ENCODE peak calls at places on chromosomes 2 and 18, in seven cellular contexts. L is CD8-positive, alpha-beta T cell; H is thyroid gland; F is SK-N-SH; A is PC-3; S is thoracic aorta; M is breast epithelium. V is an unnamed sample. For H3K36me3 and H3K27me3, the result is how much of the 10 kb centered on the place peaks cover.

GRCh38 chr2:207045531-207045930 is 106.2 kb downstream of the CPO start:
- DNase-seq in L (no peak), H (no peak), F (no peak), A (no peak), S (no peak), M (no peak), V (no peak)

GRCh38 chr2:222413295-222413911 is 10.9 kb upstream of the SGPP2 start:
- DNase-seq in L (no peak), H (no peak), F (no peak), A (no peak), S (no peak), M (no peak), V (no peak)

GRCh38 chr2:177187631-177188312 is 24.8 kb upstream of the HNRNPA3 start:
- DNase-seq in L (no peak), H (no peak), F (no peak), A (no peak), S (no peak), M (no peak), V (no peak)

GRCh38 chr2:4358855-4359254 is 655.5 kb downstream of the DCDC2C start:
- DNase-seq in L (no peak), H (no peak), F (no peak), A (no peak), S (no peak), M (no peak), V (no peak)

GRCh38 chr2:70886541-70886987 is 49.1 kb upstream of the ATP6V1B1 start:
- DNase-seq in L (no peak), H (no peak), F (no peak), A (no peak), S (no peak), M (no peak), V (no peak)

GRCh38 chr18:435940-436339 is 64.6 kb downstream of the COLEC12 start:
- DNase-seq in L (no peak), H (no peak), F (no peak), A (no peak), S (no peak), M (no peak), V (peak)

GRCh38 chr2:179682756-179683155 is 178.7 kb downstream of the ZNF385B start:
- DNase-seq in L (no peak), H (no peak), F (no peak), A (no peak), S (no peak), M (no peak), V (no peak)

GRCh38 chr2:126754240-126755004 is 98.5 kb downstream of the GYPC start:
- DNase-seq in L (no peak), H (no peak), F (no peak), A (no peak), S (no peak), M (no peak), V (no peak)

GRCh38 chr18:644395-645004 is 13.0 kb upstream of the TYMS start:
- DNase-seq in L (no peak), H (no peak), F (no peak), A (peak), S (no peak), M (no peak), V (peak)

GRCh38 chr2:178796079-178796677 is 11.0 kb downstream of the TTN start:
- DNase-seq in L (no peak), H (no peak), F (peak), A (peak), S (no peak), M (no peak), V (no peak)

GRCh38 chr2:220279372-220279771 is 651.9 kb downstream of the SLC4A3 start:
- DNase-seq in L (no peak), H (no peak), F (no peak), A (peak), S (no peak), M (no peak), V (peak)

GRCh38 chr2:160583162-160583522 is 89.5 kb upstream of the RBMS1 start:
- DNase-seq in L (no peak), H (no peak), F (no peak), A (peak), S (no peak), M (no peak), V (no peak)

GRCh38 chr2:240646061-240646899 is 21.0 kb downstream of the GPR35 start:
- DNase-seq in L (no peak), H (no peak), F (no peak), A (no peak), S (no peak), M (peak), V (no peak)

GRCh38 chr2:61247204-61247812 is 85.3 kb downstream of the C2orf74 start:
- DNase-seq in L (no peak), H (no peak), F (no peak), A (no peak), S (no peak), M (no peak), V (no peak)

GRCh38 chr2:142615876-142616275 is 261.6 kb upstream of the KYNU start:
- DNase-seq in L (no peak), H (no peak), F (no peak), A (no peak), S (no peak), M (no peak), V (no peak)

GRCh38 chr2:12287220-12287751 is 429.4 kb upstream of the TRIB2 start:
- DNase-seq in L (no peak), H (no peak), F (no peak), A (peak), S (no peak), M (no peak), V (no peak)

GRCh38 chr2:212538156-212539144 is at the start of gene ERBB4:
- DNase-seq in L (no peak), H (peak), F (peak), A (peak), S (no peak), M (no peak), V (no peak)

GRCh38 chr2:29033172-29033571 is 41.2 kb downstream of the PCARE start:
- DNase-seq in L (no peak), H (peak), F (no peak), A (peak), S (no peak), M (peak), V (no peak)

GRCh38 chr2:9269295-9269694 is 62.7 kb downstream of the ASAP2 start:
- DNase-seq in L (no peak), H (no peak), F (no peak), A (no peak), S (no peak), M (no peak), V (no peak)

GRCh38 chr2:228417966-228418365 is 236.5 kb upstream of the SPHKAP start:
- DNase-seq in L (no peak), H (no peak), F (no peak), A (no peak), S (no peak), M (no peak), V (peak)

GRCh38 chr2:154324601-154325000 is 373.9 kb upstream of the KCNJ3 start:
- DNase-seq in L (no peak), H (no peak), F (peak), A (no peak), S (no peak), M (no peak), V (no peak)

GRCh38 chr18:950882-951539 is 46.3 kb downstream of the ADCYAP1 start:
- DNase-seq in L (no peak), H (no peak), F (no peak), A (peak), S (no peak), M (no peak), V (no peak)

GRCh38 chr2:28809927-28810326 is 707 bp upstream of the SPDYA start:
- DNase-seq in L (no peak), H (no peak), F (no peak), A (no peak), S (no peak), M (no peak), V (no peak)

GRCh38 chr2:238445409-238446190 is 18.9 kb downstream of the ASB1 start:
- DNase-seq in L (no peak), H (no peak), F (no peak), A (no peak), S (no peak), M (no peak), V (no peak)

GRCh38 chr2:38170098-38170497 is 94.1 kb upstream of the CYP1B1 start:
- DNase-seq in L (no peak), H (no peak), F (no peak), A (no peak), S (no peak), M (no peak), V (no peak)

GRCh38 chr2:85221291-85221690 is 88.1 kb downstream of the TCF7L1 start:
- DNase-seq in L (no peak), H (no peak), F (no peak), A (no peak), S (no peak), M (no peak), V (no peak)

GRCh38 chr2:109180786-109181185 is 51.8 kb downstream of the SH3RF3 start:
- DNase-seq in L (no peak), H (no peak), F (no peak), A (no peak), S (no peak), M (no peak), V (no peak)

GRCh38 chr2:172792711-172793110 is 57.1 kb downstream of the RAPGEF4 start:
- DNase-seq in L (no peak), H (no peak), F (no peak), A (no peak), S (no peak), M (no peak), V (no peak)

GRCh38 chr2:24359701-24360049 is 661 bp downstream of the ITSN2 start:
- DNase-seq in L (peak), H (peak), F (no peak), A (peak), S (no peak), M (peak), V (no peak)

GRCh38 chr2:73952499-73953446 is 26.1 kb downstream of the DGUOK start:
- DNase-seq in L (no peak), H (no peak), F (no peak), A (peak), S (no peak), M (no peak), V (no peak)

GRCh38 chr2:190996338-190996946 is 17.5 kb downstream of the STAT1 start:
- DNase-seq in L (no peak), H (no peak), F (peak), A (peak), S (no peak), M (no peak), V (no peak)

GRCh38 chr18:43830905-43831304 is 553.6 kb upstream of the SYT4 start:
- DNase-seq in L (no peak), H (no peak), F (no peak), A (no peak), S (no peak), M (no peak), V (no peak)

GRCh38 chr2:88452980-88453582 is 588 bp upstream of the FOXI3 start:
- DNase-seq in L (no peak), H (no peak), F (no peak), A (no peak), S (no peak), M (no peak), V (no peak)

GRCh38 chr2:84838434-84839145 is 42.3 kb downstream of the TRABD2A start:
- DNase-seq in L (no peak), H (no peak), F (no peak), A (no peak), S (no peak), M (no peak), V (no peak)

GRCh38 chr2:112583497-112584133 is 794 bp upstream of the CHCHD5 start:
- DNase-seq in L (no peak), H (no peak), F (peak), A (peak), S (no peak), M (no peak), V (no peak)

GRCh38 chr2:25920786-25921390 is 42.6 kb upstream of the ASXL2 start:
- DNase-seq in L (no peak), H (no peak), F (no peak), A (no peak), S (no peak), M (no peak), V (no peak)

GRCh38 chr2:168970860-168971650 is 60.1 kb downstream of the ABCB11 start:
- DNase-seq in L (no peak), H (no peak), F (no peak), A (no peak), S (no peak), M (no peak), V (no peak)

GRCh38 chr2:214737188-214737587 is 72.3 kb downstream of the BARD1 start:
- DNase-seq in L (no peak), H (no peak), F (no peak), A (no peak), S (no peak), M (no peak), V (no peak)

GRCh38 chr18:59900222-59901128 is 679 bp downstream of the PMAIP1 start:
- DNase-seq in L (peak), H (peak), F (peak), A (peak), S (no peak), M (peak), V (no peak)
- H3K36me3 ChIP-seq in L (under half), H (under half), F (under half), A (under half), S (under half), M (under half), V (under half)

DNA sequence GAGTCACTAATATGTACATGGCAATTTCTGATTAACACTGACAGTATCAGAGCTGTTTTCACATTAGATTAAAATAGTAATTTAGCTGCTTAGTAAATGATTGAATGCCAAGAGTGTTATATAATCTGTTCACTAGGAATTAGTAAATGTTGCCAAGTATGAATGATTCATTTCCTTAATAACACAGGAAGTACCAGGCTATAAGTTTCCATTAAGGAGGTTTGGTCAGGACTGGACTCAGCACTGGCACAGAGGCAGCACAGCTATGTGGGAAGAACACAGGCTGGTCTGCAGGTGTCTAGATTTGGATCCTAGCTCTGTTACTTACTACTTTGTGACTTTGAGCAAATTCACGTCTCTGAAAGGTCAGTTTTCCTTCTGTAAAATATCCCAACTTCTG is 97.2 kb downstream of the TDRD15 start:
- DNase-seq in L (no peak), H (no peak), F (no peak), A (no peak), S (no peak), M (no peak), V (peak)
- H3K4me3 ChIP-seq in L (no peak), H (no peak), F (no peak), A (no peak), S (peak), M (no peak), V (no peak)

GRCh38 chr2:100820346-100821254 is 661 bp downstream of the NPAS2 start:
- DNase-seq in L (no peak), H (peak), F (no peak), A (no peak), S (no peak), M (no peak), V (no peak)

GRCh38 chr2:100821913-100822260 is 1.9 kb downstream of the NPAS2 start:
- DNase-seq in L (no peak), H (no peak), F (no peak), A (no peak), S (no peak), M (no peak), V (no peak)

GRCh38 chr2:100822587-100823248 is 2.8 kb downstream of the NPAS2 start:
- DNase-seq in L (no peak), H (no peak), F (no peak), A (peak), S (no peak), M (no peak), V (no peak)

GRCh38 chr2:100819365-100820345 is at the start of gene NPAS2:
- DNase-seq in L (no peak), H (peak), F (peak), A (peak), S (no peak), M (peak), V (no peak)

GRCh38 chr2:100821255-100821912 is 1.4 kb downstream of the NPAS2 start:
- DNase-seq in L (no peak), H (no peak), F (no peak), A (peak), S (no peak), M (no peak), V (no peak)
- H3K27me3 ChIP-seq in L (under half), H (under half), F (under half), A (under half), S (under half), M (under half), V (under half)

DNA sequence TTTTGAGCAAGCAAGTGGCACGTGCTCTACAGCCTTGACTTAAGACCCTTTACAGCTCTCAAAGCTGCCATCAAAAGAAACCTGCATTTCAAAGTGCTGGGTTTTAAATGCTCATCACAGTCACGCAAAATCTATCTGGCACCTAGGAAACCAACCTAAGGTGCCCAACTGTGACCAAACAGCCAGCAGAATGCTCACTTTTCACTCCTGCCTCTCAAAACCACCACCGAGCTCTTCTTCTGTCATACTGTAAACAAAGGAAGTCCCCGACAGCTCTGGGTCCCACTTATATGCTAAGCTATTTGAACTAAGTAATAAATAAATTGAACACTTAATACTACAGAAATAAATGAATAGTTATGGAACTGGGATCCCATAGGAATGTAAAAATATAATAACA is 33.6 kb downstream of the SATB2 start:
- DNase-seq in L (no peak), H (no peak), F (no peak), A (no peak), S (no peak), M (no peak), V (no peak)
- H3K36me3 ChIP-seq in L (under half), H (under half), F (under half), A (under half), S (under half), M (under half), V (under half)

DNA sequence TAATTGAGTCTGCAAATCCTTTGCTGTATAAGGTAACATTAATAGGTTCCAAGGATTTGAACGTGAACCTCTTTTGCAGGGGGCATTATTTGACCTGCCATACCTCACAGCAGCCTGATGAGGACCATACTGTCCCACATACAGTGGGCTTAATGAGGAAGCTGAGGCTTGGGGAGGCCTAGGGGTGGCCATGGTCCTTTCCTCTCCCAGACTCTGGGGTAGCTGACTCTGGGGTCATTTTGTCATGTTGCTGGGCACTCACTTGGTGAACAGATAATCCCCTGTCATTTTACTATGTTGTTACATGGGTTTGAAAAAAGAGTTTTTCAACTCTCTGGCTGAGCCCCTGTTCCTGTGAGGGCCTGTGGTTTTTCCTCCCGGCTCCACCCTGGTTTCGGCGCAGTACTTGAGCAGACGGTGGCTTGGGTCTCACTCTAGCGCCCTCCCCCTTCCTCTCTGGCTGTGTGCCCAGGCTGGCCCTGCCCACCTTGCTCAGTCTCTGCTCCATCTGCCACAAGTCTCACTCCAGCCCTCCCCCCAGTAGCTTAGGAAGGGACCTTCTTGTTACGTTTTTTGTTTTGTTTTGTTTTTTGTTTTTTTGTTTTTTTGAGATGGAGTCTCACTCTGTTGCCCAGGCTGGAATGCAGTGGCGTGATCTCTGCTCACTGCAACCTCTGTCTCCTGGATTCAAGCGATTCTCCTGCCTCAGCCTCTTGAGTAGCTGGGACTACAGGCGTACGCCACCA is 21.0 kb downstream of the INPP4A start:
- DNase-seq in L (peak), H (peak), F (peak), A (peak), S (no peak), M (peak), V (no peak)
- H3K4me3 ChIP-seq in L (peak), H (no peak), F (no peak), A (no peak), S (peak), M (no peak), V (no peak)

GRCh38 chr2:232937278-232937906 is 67.3 kb downstream of the SNORC start:
- DNase-seq in L (no peak), H (no peak), F (no peak), A (peak), S (no peak), M (no peak), V (peak)
- H3K27me3 ChIP-seq in L (under half), H (under half), F (under half), A (under half), S (under half), M (under half), V (under half)

GRCh38 chr2:117960231-117960630 is 53.6 kb downstream of the CCDC93 start:
- DNase-seq in L (no peak), H (no peak), F (no peak), A (peak), S (no peak), M (no peak), V (no peak)

GRCh38 chr2:117956036-117956791 is 57.7 kb downstream of the CCDC93 start:
- DNase-seq in L (no peak), H (no peak), F (no peak), A (no peak), S (no peak), M (no peak), V (no peak)

GRCh38 chr2:117957616-117958015 is 56.3 kb downstream of the CCDC93 start:
- DNase-seq in L (no peak), H (no peak), F (no peak), A (peak), S (no peak), M (no peak), V (no peak)

GRCh38 chr2:117961201-117961600 is 52.7 kb downstream of the CCDC93 start:
- DNase-seq in L (no peak), H (no peak), F (no peak), A (no peak), S (no peak), M (no peak), V (no peak)

GRCh38 chr2:117958186-117958585 is 55.7 kb downstream of the CCDC93 start:
- DNase-seq in L (no peak), H (peak), F (no peak), A (peak), S (no peak), M (peak), V (peak)
- H3K36me3 ChIP-seq in L (under half), H (under half), F (half or more), A (under half), S (under half), M (under half), V (under half)

GRCh38 chr18:74172697-74173433 is 24.5 kb downstream of the TIMM21 start:
- DNase-seq in L (no peak), H (no peak), F (no peak), A (no peak), S (no peak), M (no peak), V (no peak)
- H3K4me3 ChIP-seq in L (no peak), H (no peak), F (no peak), A (no peak), S (no peak), M (peak), V (no peak)

DNA sequence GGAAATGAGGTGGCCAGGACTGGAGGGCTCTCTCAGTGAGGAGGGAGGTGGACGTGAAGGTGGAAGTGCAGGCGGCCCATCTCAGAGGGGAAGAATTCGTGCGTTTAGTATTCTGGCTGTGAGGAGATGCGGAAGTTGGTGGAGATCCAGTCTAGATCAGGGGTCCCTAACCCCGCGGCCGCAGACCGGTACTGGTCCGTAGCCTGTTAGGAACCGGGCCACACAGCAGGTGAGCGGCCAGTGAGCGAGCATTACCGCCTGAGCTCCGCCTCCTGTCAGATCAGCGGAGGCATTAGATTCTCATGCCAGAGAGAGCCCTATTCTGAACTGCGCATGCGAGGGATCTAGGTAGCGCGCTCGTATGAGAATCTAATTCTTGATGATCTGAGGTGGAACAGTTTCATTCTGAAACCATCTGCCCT is 1.6 kb upstream of the FHOD3 start:
- DNase-seq in L (no peak), H (peak), F (no peak), A (no peak), S (no peak), M (no peak), V (no peak)
- H3K27me3 ChIP-seq in L (under half), H (under half), F (under half), A (under half), S (under half), M (under half), V (under half)

V was measured in kidney epithelial cell.